ENCODE peak calls at places on chromosomes 11 and 22, in four cellular contexts. U, B, E and Y are unnamed samples.

GRCh38 chr11:65809496-65809895 is 22.6 kb downstream of the OVOL1 start:
- DNase-seq in B (no peak), U (no peak), E (no peak), Y (no peak)

GRCh38 chr22:32531955-32532818 is 57.6 kb downstream of the FBXO7 start:
- DNase-seq in B (no peak), U (peak; percentile 87), E (peak; percentile 45), Y (no peak)

GRCh38 chr11:30683176-30683575 is 97.0 kb upstream of the MPPED2 start:
- DNase-seq in E (no peak), B (no peak), U (no peak), Y (no peak)

GRCh38 chr11:68012843-68013610 is 2.9 kb downstream of the ALDH3B1 start:
- DNase-seq in B (no peak), U (peak; percentile 94), E (no peak), Y (peak; percentile 69)

GRCh38 chr22:26318975-26319374 is 110.1 kb upstream of the ASPHD2 start:
- DNase-seq in E (no peak), U (no peak), B (peak; percentile 7), Y (no peak)

GRCh38 chr11:58926695-58927094 is 12.6 kb upstream of the GLYATL1 start:
- DNase-seq in E (no peak), B (no peak), U (peak; percentile 81), Y (no peak)

GRCh38 chr11:14248577-14248976 is 110.4 kb downstream of the RRAS2 start:
- DNase-seq in B (no peak), U (no peak), E (no peak), Y (no peak)

GRCh38 chr11:62665630-62666258 is 632 bp downstream of the CSKMT start:
- DNase-seq in B (no peak), U (no peak), E (peak; percentile 58), Y (no peak)

GRCh38 chr11:83655996-83656395 is 369.8 kb upstream of the CCDC90B start:
- DNase-seq in B (peak; percentile 45), U (no peak), E (no peak), Y (no peak)

GRCh38 chr11:43504316-43504950 is 145.7 kb downstream of the TTC17 start:
- DNase-seq in U (no peak), E (peak; percentile 16), B (no peak), Y (no peak)

GRCh38 chr11:46036969-46037368 is 84.3 kb downstream of the PHF21A start:
- DNase-seq in E (no peak), U (no peak), B (no peak), Y (no peak)

GRCh38 chr11:61793829-61794204 is 1.1 kb downstream of the FEN1 start:
- DNase-seq in E (no peak), B (no peak), U (no peak), Y (no peak)

GRCh38 chr11:12539570-12539969 is 134.7 kb upstream of the TEAD1 start:
- DNase-seq in U (peak; percentile 83), B (no peak), E (no peak), Y (no peak)